ENCODE peak calls at places on chromosomes 4 and X, in four cellular contexts. One of them, this sample, is unnamed.
A peak's percentile ranks its signal among the peaks of the same experiment; 100 is the strongest.

GRCh38 chr4:53861856-53862610 is 202.4 kb downstream of the CHIC2 start:
- DNase-seq in SK-N-SH: no peak
- DNase-seq in HepG2: no peak
- DNase-seq in H1: no peak
- DNase-seq in this sample: no peak

GRCh38 chr4:41148292-41148691 is 66.0 kb downstream of the APBB2 start:
- DNase-seq in SK-N-SH: no peak
- DNase-seq in HepG2: no peak
- DNase-seq in H1: no peak
- DNase-seq in this sample: no peak

GRCh38 chr4:11428161-11428700 is 463 bp downstream of the HS3ST1 start:
- DNase-seq in SK-N-SH: no peak
- DNase-seq in HepG2: no peak
- DNase-seq in H1: no peak
- DNase-seq in this sample: no peak

GRCh38 chr4:153781717-153782416 is 7.0 kb downstream of the SFRP2 start:
- DNase-seq in SK-N-SH: no peak
- DNase-seq in HepG2: no peak
- DNase-seq in H1: no peak
- DNase-seq in this sample: no peak

GRCh38 chr4:98448923-98449322 is 187.7 kb downstream of the RAP1GDS1 start:
- DNase-seq in SK-N-SH: no peak
- DNase-seq in HepG2: no peak
- DNase-seq in H1: no peak
- DNase-seq in this sample: no peak

GRCh38 chr4:82432596-82432995 is 2.2 kb downstream of the ENOPH1 start:
- DNase-seq in SK-N-SH: no peak
- DNase-seq in HepG2: no peak
- DNase-seq in H1: no peak
- DNase-seq in this sample: no peak

GRCh38 chr4:52864816-52865215 is 2.7 kb downstream of the RASL11B start:
- DNase-seq in SK-N-SH: peak; percentile 59
- DNase-seq in HepG2: no peak
- DNase-seq in H1: no peak
- DNase-seq in this sample: no peak

GRCh38 chrX:39955621-39956020 is 142.1 kb downstream of the BCOR start:
- DNase-seq in SK-N-SH: no peak
- DNase-seq in HepG2: no peak
- DNase-seq in H1: no peak
- DNase-seq in this sample: no peak

GRCh38 chr4:111283066-111283677 is 660.3 kb upstream of the PITX2 start:
- DNase-seq in SK-N-SH: peak; percentile 30
- DNase-seq in HepG2: peak; percentile 39
- DNase-seq in H1: peak; percentile 29
- DNase-seq in this sample: no peak

GRCh38 chrX:120251471-120252011 is 929 bp downstream of the ZBTB33 start:
- DNase-seq in SK-N-SH: peak; percentile 40
- DNase-seq in HepG2: peak; percentile 3
- DNase-seq in H1: no peak
- DNase-seq in this sample: no peak

GRCh38 chrX:51336584-51336983 is 4.0 kb downstream of the NUDT10 start:
- DNase-seq in SK-N-SH: peak; percentile 63
- DNase-seq in HepG2: peak; percentile 13
- DNase-seq in H1: no peak
- DNase-seq in this sample: no peak

GRCh38 chr4:139735381-139736256 is 70.0 kb downstream of the MGST2 start:
- DNase-seq in SK-N-SH: peak; percentile 94
- DNase-seq in HepG2: no peak
- DNase-seq in H1: no peak
- DNase-seq in this sample: no peak

GRCh38 chrX:153639177-153640044 is 7.6 kb upstream of the DUSP9 start:
- DNase-seq in SK-N-SH: no peak
- DNase-seq in HepG2: no peak
- DNase-seq in H1: no peak
- DNase-seq in this sample: no peak

GRCh38 chrX:34655496-34656258 is 1.4 kb downstream of the TMEM47 start:
- DNase-seq in SK-N-SH: no peak
- DNase-seq in HepG2: no peak
- DNase-seq in H1: no peak
- DNase-seq in this sample: no peak

GRCh38 chr4:2848449-2848848 is 4.8 kb downstream of the ADD1 start:
- DNase-seq in SK-N-SH: no peak
- DNase-seq in HepG2: peak; percentile 36
- DNase-seq in H1: no peak
- DNase-seq in this sample: no peak

GRCh38 chrX:47078129-47079043 is at the start of gene RGN:
- DNase-seq in SK-N-SH: peak; percentile 18
- DNase-seq in HepG2: peak; percentile 81
- DNase-seq in H1: no peak
- DNase-seq in this sample: no peak

GRCh38 chr4:152536545-152537182 is 772 bp upstream of the FBXW7 start:
- DNase-seq in SK-N-SH: peak; percentile 52
- DNase-seq in HepG2: peak; percentile 50
- DNase-seq in H1: no peak
- DNase-seq in this sample: no peak

GRCh38 chrX:111207851-111208250 is 62.4 kb downstream of the CAPN6 start:
- DNase-seq in SK-N-SH: no peak
- DNase-seq in HepG2: no peak
- DNase-seq in H1: no peak
- DNase-seq in this sample: no peak

GRCh38 chr4:142095886-142096605 is 459.7 kb downstream of the IL15 start:
- DNase-seq in SK-N-SH: no peak
- DNase-seq in HepG2: no peak
- DNase-seq in H1: no peak
- DNase-seq in this sample: no peak

GRCh38 chr4:126899382-126899801 is 733.4 kb upstream of the INTU start:
- DNase-seq in SK-N-SH: no peak
- DNase-seq in HepG2: no peak
- DNase-seq in H1: no peak
- DNase-seq in this sample: no peak

GRCh38 chrX:138856881-138857280 is 145.4 kb upstream of the FGF13 start:
- DNase-seq in SK-N-SH: no peak
- DNase-seq in HepG2: no peak
- DNase-seq in H1: no peak
- DNase-seq in this sample: no peak

GRCh38 chr4:98711526-98711925 is 53.1 kb upstream of the TSPAN5 start:
- DNase-seq in SK-N-SH: no peak
- DNase-seq in HepG2: no peak
- DNase-seq in H1: no peak
- DNase-seq in this sample: no peak

GRCh38 chrX:24899391-24899790 is 116.4 kb downstream of the ARX start:
- DNase-seq in SK-N-SH: no peak
- DNase-seq in HepG2: no peak
- DNase-seq in H1: no peak
- DNase-seq in this sample: no peak

GRCh38 chr4:70008771-70009170 is 13.0 kb downstream of the STATH start:
- DNase-seq in SK-N-SH: no peak
- DNase-seq in HepG2: no peak
- DNase-seq in H1: no peak
- DNase-seq in this sample: no peak

GRCh38 chr4:38687571-38688011 is 23.6 kb downstream of the KLF3 start:
- DNase-seq in SK-N-SH: no peak
- DNase-seq in HepG2: no peak
- DNase-seq in H1: no peak
- DNase-seq in this sample: no peak

GRCh38 chrX:141904262-141904661 is 568 bp downstream of the MAGEC1 start:
- DNase-seq in SK-N-SH: no peak
- DNase-seq in HepG2: no peak
- DNase-seq in H1: no peak
- DNase-seq in this sample: no peak

GRCh38 chr4:176718881-176719280 is 73.8 kb downstream of the VEGFC start:
- DNase-seq in SK-N-SH: no peak
- DNase-seq in HepG2: no peak
- DNase-seq in H1: no peak
- DNase-seq in this sample: no peak

GRCh38 chr4:3803946-3804345 is 37.8 kb downstream of the ADRA2C start:
- DNase-seq in SK-N-SH: no peak
- DNase-seq in HepG2: no peak
- DNase-seq in H1: no peak
- DNase-seq in this sample: no peak

GRCh38 chr4:180810581-180810980 is 1432.6 kb upstream of the TENM3 start:
- DNase-seq in SK-N-SH: no peak
- DNase-seq in HepG2: no peak
- DNase-seq in H1: no peak
- DNase-seq in this sample: no peak

GRCh38 chrX:71171110-71171801 is 26.6 kb downstream of the NLGN3 start:
- DNase-seq in SK-N-SH: no peak
- DNase-seq in HepG2: no peak
- DNase-seq in H1: no peak
- DNase-seq in this sample: no peak

GRCh38 chrX:150762258-150762867 is 69.2 kb downstream of the MTMR1 start:
- DNase-seq in SK-N-SH: no peak
- DNase-seq in HepG2: no peak
- DNase-seq in H1: no peak
- DNase-seq in this sample: no peak

GRCh38 chrX:150763303-150763797 is 70.2 kb downstream of the MTMR1 start:
- DNase-seq in SK-N-SH: no peak
- DNase-seq in HepG2: no peak
- DNase-seq in H1: no peak
- DNase-seq in this sample: no peak

GRCh38 chrX:150761819-150762216 is 68.6 kb downstream of the MTMR1 start:
- DNase-seq in SK-N-SH: no peak
- DNase-seq in HepG2: no peak
- DNase-seq in H1: no peak
- DNase-seq in this sample: no peak

GRCh38 chrX:150765237-150765636 is 72.0 kb downstream of the MTMR1 start:
- DNase-seq in SK-N-SH: no peak
- DNase-seq in HepG2: no peak
- DNase-seq in H1: no peak
- DNase-seq in this sample: no peak

GRCh38 chrX:150763810-150764209 is 70.6 kb downstream of the MTMR1 start:
- DNase-seq in SK-N-SH: no peak
- DNase-seq in HepG2: no peak
- DNase-seq in H1: no peak
- DNase-seq in this sample: no peak
- TF ChIP-seq TCF12 in SK-N-SH: no peak
- TF ChIP-seq TCF12 in HepG2: no peak
- TF ChIP-seq TCF12 in H1: no peak
- TF ChIP-seq TCF12 in this sample: no peak

GRCh38 chrX:1416327-1416784 is 24.4 kb upstream of the SLC25A6 start:
- DNase-seq in SK-N-SH: no peak
- DNase-seq in HepG2: no peak
- DNase-seq in H1: no peak
- DNase-seq in this sample: no peak
- TF ChIP-seq TCF12 in SK-N-SH: no peak
- TF ChIP-seq TCF12 in HepG2: no peak
- TF ChIP-seq TCF12 in H1: no peak
- TF ChIP-seq TCF12 in this sample: no peak

GRCh38 chr4:23887989-23888388 is 1.9 kb downstream of the PPARGC1A start:
- DNase-seq in SK-N-SH: no peak
- DNase-seq in HepG2: no peak
- DNase-seq in H1: no peak
- DNase-seq in this sample: no peak
- TF ChIP-seq TCF12 in SK-N-SH: no peak
- TF ChIP-seq TCF12 in HepG2: no peak
- TF ChIP-seq TCF12 in H1: no peak
- TF ChIP-seq TCF12 in this sample: no peak

GRCh38 chr4:182231503-182231902 is 11.7 kb upstream of the TENM3 start:
- DNase-seq in SK-N-SH: no peak
- DNase-seq in HepG2: no peak
- DNase-seq in H1: no peak
- DNase-seq in this sample: no peak
- TF ChIP-seq TCF12 in SK-N-SH: no peak
- TF ChIP-seq TCF12 in HepG2: no peak
- TF ChIP-seq TCF12 in H1: no peak
- TF ChIP-seq TCF12 in this sample: no peak

GRCh38 chr4:184250795-184251679 is 33.4 kb upstream of the ENPP6 start:
- DNase-seq in SK-N-SH: peak; percentile 70
- DNase-seq in HepG2: peak; percentile 71
- DNase-seq in H1: no peak
- DNase-seq in this sample: no peak
- TF ChIP-seq TCF12 in SK-N-SH: no peak
- TF ChIP-seq TCF12 in HepG2: no peak
- TF ChIP-seq TCF12 in H1: no peak
- TF ChIP-seq TCF12 in this sample: no peak

DNA sequence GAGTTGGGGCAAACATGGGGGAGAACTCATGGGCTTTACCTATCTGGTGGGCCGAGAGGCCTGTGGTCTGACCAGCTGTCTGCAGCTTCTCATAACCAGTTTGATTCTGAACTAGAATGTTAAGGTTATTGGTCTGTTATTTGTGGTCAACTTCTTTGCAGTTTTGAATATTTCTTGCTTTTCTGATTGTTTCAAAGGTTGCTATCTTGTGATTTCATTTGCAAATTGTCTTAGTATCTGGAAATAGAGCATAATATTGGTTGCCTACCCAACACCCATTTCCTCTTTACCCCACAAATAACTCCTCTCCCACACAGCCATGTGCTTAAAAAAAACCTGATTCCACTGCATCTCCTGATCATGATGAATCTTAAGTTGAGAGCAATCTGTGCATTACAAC is 39.1 kb upstream of the BMP2K start:
- DNase-seq in SK-N-SH: no peak
- DNase-seq in HepG2: no peak
- DNase-seq in H1: no peak
- DNase-seq in this sample: peak; percentile 26
- TF ChIP-seq TCF12 in SK-N-SH: no peak
- TF ChIP-seq TCF12 in HepG2: no peak
- TF ChIP-seq TCF12 in H1: no peak
- TF ChIP-seq TCF12 in this sample: peak; percentile 72